ENCODE peak calls at places on chromosomes 6 and 20, in nine cellular contexts. C, L, H, N, I, A, F, M and E are unnamed samples.

GRCh38 chr6:105319331-105319730 is 83.6 kb downstream of the PREP start:
- DNase-seq in C (no peak), L (no peak), H (no peak), N (no peak), I (peak), A (no peak), F (no peak), M (no peak), E (no peak)

GRCh38 chr6:38784506-38785235 is 69.6 kb downstream of the DNAH8 start:
- DNase-seq in C (no peak), L (no peak), H (no peak), N (no peak), I (no peak), A (no peak), F (no peak), M (no peak), E (no peak)

GRCh38 chr20:3995067-3995748 is 20.1 kb downstream of the RNF24 start:
- DNase-seq in C (no peak), L (peak), H (no peak), N (no peak), I (peak), A (no peak), F (no peak), M (no peak), E (no peak)

GRCh38 chr6:157091832-157092231 is 231.5 kb downstream of the TMEM242 start:
- DNase-seq in C (no peak), L (no peak), H (no peak), N (no peak), I (no peak), A (no peak), F (no peak), M (no peak), E (no peak)

GRCh38 chr6:69894578-69895347 is 28.4 kb downstream of the COL19A1 start:
- DNase-seq in C (peak), L (peak), H (no peak), N (peak), I (peak), A (no peak), F (peak), M (no peak), E (peak)

GRCh38 chr6:29847871-29848630 is 20.4 kb downstream of the HLA-G start:
- DNase-seq in C (peak), L (peak), H (peak), N (peak), I (peak), A (peak), F (peak), M (peak), E (peak)

GRCh38 chr6:36827261-36828079 is 11.8 kb downstream of the CPNE5 start:
- DNase-seq in C (no peak), L (peak), H (no peak), N (peak), I (peak), A (no peak), F (no peak), M (no peak), E (peak)

GRCh38 chr6:76697585-76697984 is 625.1 kb upstream of the IMPG1 start:
- DNase-seq in C (no peak), L (peak), H (no peak), N (no peak), I (peak), A (no peak), F (no peak), M (no peak), E (no peak)

GRCh38 chr6:54621285-54621684 is 225.3 kb upstream of the FAM83B start:
- DNase-seq in C (no peak), L (peak), H (peak), N (no peak), I (peak), A (no peak), F (no peak), M (no peak), E (no peak)

GRCh38 chr6:91704531-91704930 is 1117.7 kb upstream of the MAP3K7 start:
- DNase-seq in C (no peak), L (peak), H (no peak), N (no peak), I (peak), A (no peak), F (no peak), M (no peak), E (no peak)

GRCh38 chr6:106076139-106076538 is 10.0 kb upstream of the PRDM1 start:
- DNase-seq in C (no peak), L (no peak), H (no peak), N (no peak), I (no peak), A (no peak), F (no peak), M (no peak), E (no peak)

GRCh38 chr6:37047421-37047931 is 42.0 kb downstream of the FGD2 start:
- DNase-seq in C (no peak), L (no peak), H (no peak), N (no peak), I (no peak), A (no peak), F (no peak), M (no peak), E (no peak)

GRCh38 chr20:3797592-3798404 is 1.7 kb downstream of the CDC25B start:
- DNase-seq in C (no peak), L (no peak), H (no peak), N (no peak), I (peak), A (no peak), F (no peak), M (no peak), E (no peak)

GRCh38 chr6:6492675-6493074 is 95.8 kb upstream of the LY86 start:
- DNase-seq in C (no peak), L (no peak), H (no peak), N (no peak), I (no peak), A (peak), F (no peak), M (no peak), E (no peak)

GRCh38 chr6:14270925-14271791 is 153.6 kb downstream of the CD83 start:
- DNase-seq in C (no peak), L (peak), H (no peak), N (peak), I (peak), A (no peak), F (no peak), M (peak), E (peak)

GRCh38 chr20:62901891-62902290 is 24.4 kb downstream of the DIDO1 start:
- DNase-seq in C (no peak), L (no peak), H (no peak), N (no peak), I (no peak), A (no peak), F (no peak), M (no peak), E (no peak)

GRCh38 chr6:151060096-151060741 is 179.5 kb upstream of the AKAP12 start:
- DNase-seq in C (no peak), L (peak), H (no peak), N (peak), I (peak), A (no peak), F (no peak), M (no peak), E (peak)

GRCh38 chr6:33320315-33321181 is 3.0 kb upstream of the ZBTB22 start:
- DNase-seq in C (no peak), L (peak), H (no peak), N (peak), I (peak), A (peak), F (no peak), M (peak), E (no peak)

GRCh38 chr6:15522427-15522826 is 140.4 kb downstream of the DTNBP1 start:
- DNase-seq in C (no peak), L (no peak), H (no peak), N (no peak), I (no peak), A (no peak), F (no peak), M (no peak), E (no peak)

GRCh38 chr20:40525356-40525755 is 163.7 kb downstream of the MAFB start:
- DNase-seq in C (no peak), L (peak), H (no peak), N (peak), I (no peak), A (no peak), F (no peak), M (no peak), E (no peak)

GRCh38 chr6:6689413-6690143 is 101.1 kb downstream of the LY86 start:
- DNase-seq in C (no peak), L (peak), H (no peak), N (no peak), I (peak), A (no peak), F (no peak), M (no peak), E (no peak)

GRCh38 chr6:5308066-5308465 is 46.8 kb downstream of the FARS2 start:
- DNase-seq in C (no peak), L (no peak), H (no peak), N (no peak), I (peak), A (no peak), F (no peak), M (no peak), E (no peak)

GRCh38 chr6:56863366-56863765 is 91.5 kb upstream of the BEND6 start:
- DNase-seq in C (no peak), L (peak), H (no peak), N (no peak), I (peak), A (no peak), F (no peak), M (no peak), E (no peak)

GRCh38 chr6:72669324-72669723 is 47.5 kb downstream of the KCNQ5 start:
- DNase-seq in C (no peak), L (no peak), H (no peak), N (no peak), I (no peak), A (no peak), F (no peak), M (no peak), E (no peak)

GRCh38 chr6:134240664-134241431 is 77.1 kb downstream of the SGK1 start:
- DNase-seq in C (no peak), L (no peak), H (no peak), N (no peak), I (peak), A (peak), F (no peak), M (peak), E (no peak)

GRCh38 chr20:12723811-12724210 is 285.0 kb upstream of the SPTLC3 start:
- DNase-seq in C (no peak), L (no peak), H (no peak), N (no peak), I (no peak), A (no peak), F (no peak), M (no peak), E (no peak)

GRCh38 chr6:150770631-150771030 is 94.9 kb upstream of the MTHFD1L start:
- DNase-seq in C (no peak), L (peak), H (no peak), N (no peak), I (no peak), A (no peak), F (no peak), M (no peak), E (no peak)

GRCh38 chr6:169831450-169832246 is 80.2 kb downstream of the ERMARD start:
- DNase-seq in C (no peak), L (peak), H (peak), N (peak), I (peak), A (peak), F (peak), M (peak), E (peak)

GRCh38 chr6:125749864-125750691 is 646 bp downstream of the HEY2 start:
- DNase-seq in C (no peak), L (no peak), H (peak), N (no peak), I (no peak), A (peak), F (no peak), M (no peak), E (no peak)

GRCh38 chr20:61830956-61831355 is 234.7 kb downstream of the TAF4 start:
- DNase-seq in C (no peak), L (no peak), H (no peak), N (no peak), I (no peak), A (no peak), F (no peak), M (no peak), E (no peak)

GRCh38 chr6:43838276-43839036 is 68.4 kb downstream of the VEGFA start:
- DNase-seq in C (no peak), L (peak), H (peak), N (no peak), I (peak), A (peak), F (peak), M (peak), E (peak)

GRCh38 chr6:148497717-148498116 is 155.1 kb downstream of the SASH1 start:
- DNase-seq in C (no peak), L (no peak), H (no peak), N (no peak), I (no peak), A (no peak), F (no peak), M (no peak), E (no peak)

GRCh38 chr20:34876161-34877001 is at the start of gene ACSS2:
- DNase-seq in C (peak), L (peak), H (peak), N (peak), I (peak), A (peak), F (peak), M (peak), E (peak)

GRCh38 chr20:63588641-63589041 is 14.6 kb upstream of the HELZ2 start:
- DNase-seq in C (no peak), L (no peak), H (no peak), N (no peak), I (no peak), A (no peak), F (no peak), M (no peak), E (no peak)

GRCh38 chr6:9948600-9949138 is 466.2 kb downstream of the TFAP2A start:
- DNase-seq in C (no peak), L (no peak), H (no peak), N (no peak), I (no peak), A (no peak), F (no peak), M (no peak), E (no peak)

GRCh38 chr6:116364361-116364760 is 6.4 kb upstream of the DSE start:
- DNase-seq in C (no peak), L (peak), H (no peak), N (no peak), I (no peak), A (no peak), F (no peak), M (no peak), E (no peak)

GRCh38 chr6:129967427-129967826 is 51.0 kb upstream of the L3MBTL3 start:
- DNase-seq in C (no peak), L (no peak), H (no peak), N (no peak), I (no peak), A (no peak), F (no peak), M (no peak), E (no peak)

GRCh38 chr6:35026434-35027222 is 114.5 kb downstream of the TCP11 start:
- DNase-seq in C (no peak), L (peak), H (no peak), N (no peak), I (peak), A (no peak), F (no peak), M (no peak), E (no peak)

GRCh38 chr6:149769676-149770075 is 20.1 kb downstream of the PCMT1 start:
- DNase-seq in C (no peak), L (no peak), H (no peak), N (no peak), I (no peak), A (no peak), F (no peak), M (no peak), E (no peak)
- H3K4me3 ChIP-seq in C (no peak), L (no peak), H (no peak), N (no peak), I (no peak), A (no peak), F (no peak), M (no peak), E (no peak)

GRCh38 chr6:75608304-75608703 is 6.6 kb downstream of the SENP6 start:
- DNase-seq in C (no peak), L (no peak), H (no peak), N (no peak), I (no peak), A (no peak), F (no peak), M (no peak), E (no peak)
- TF ChIP-seq CTCF in C (no peak), L (no peak), H (no peak), N (no peak), I (no peak), A (no peak), F (no peak), M (no peak), E (no peak)

GRCh38 chr6:45502446-45502845 is 124.7 kb upstream of the SUPT3H start:
- DNase-seq in C (no peak), L (no peak), H (no peak), N (no peak), I (peak), A (no peak), F (no peak), M (no peak), E (no peak)

GRCh38 chr6:45509426-45509825 is 131.7 kb upstream of the SUPT3H start:
- DNase-seq in C (no peak), L (no peak), H (no peak), N (no peak), I (no peak), A (no peak), F (no peak), M (no peak), E (no peak)

GRCh38 chr6:45507156-45507555 is 129.4 kb upstream of the SUPT3H start:
- DNase-seq in C (no peak), L (no peak), H (no peak), N (no peak), I (peak), A (no peak), F (no peak), M (no peak), E (no peak)

GRCh38 chr6:45504947-45505346 is 127.2 kb upstream of the SUPT3H start:
- DNase-seq in C (no peak), L (peak), H (peak), N (peak), I (peak), A (no peak), F (no peak), M (peak), E (peak)

GRCh38 chr6:45505470-45505869 is 127.7 kb upstream of the SUPT3H start:
- DNase-seq in C (no peak), L (no peak), H (no peak), N (no peak), I (no peak), A (no peak), F (no peak), M (no peak), E (no peak)
- H3K4me3 ChIP-seq in C (no peak), L (no peak), H (no peak), N (no peak), I (no peak), A (no peak), F (no peak), M (no peak), E (no peak)

GRCh38 chr20:25364879-25365699 is 25.5 kb downstream of the ABHD12 start:
- DNase-seq in C (no peak), L (no peak), H (no peak), N (no peak), I (no peak), A (no peak), F (no peak), M (no peak), E (no peak)
- TF ChIP-seq CTCF in C (no peak), L (no peak), H (no peak), N (no peak), I (no peak), A (no peak), F (no peak), M (no peak), E (no peak)

GRCh38 chr6:31352497-31353368 is 4.2 kb downstream of the HLA-B start:
- DNase-seq in C (no peak), L (no peak), H (no peak), N (no peak), I (no peak), A (no peak), F (no peak), M (no peak), E (no peak)
- H3K4me3 ChIP-seq in C (no peak), L (no peak), H (no peak), N (no peak), I (no peak), A (no peak), F (no peak), M (no peak), E (no peak)

DNA sequence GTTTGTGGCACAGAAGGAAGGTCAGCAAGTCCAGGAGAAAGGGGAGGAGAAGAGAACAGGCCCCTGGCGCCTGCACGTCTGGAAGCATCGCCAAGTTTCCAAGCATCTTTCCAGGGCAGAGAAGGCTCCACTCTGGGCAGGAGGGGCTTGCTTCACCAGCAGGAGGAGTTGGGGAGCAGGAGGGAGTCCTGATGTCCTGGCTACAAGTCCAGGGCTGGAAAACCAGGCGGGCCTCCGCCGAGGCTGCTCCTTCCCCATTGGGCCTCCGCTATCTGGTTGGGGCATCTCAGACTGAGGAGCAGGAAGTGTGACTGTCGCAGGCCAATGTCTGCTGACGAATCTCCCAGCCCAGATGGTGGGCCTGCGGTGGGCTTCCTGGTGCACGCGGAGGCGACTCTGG is 421.9 kb downstream of the PREX1 start:
- DNase-seq in C (no peak), L (no peak), H (no peak), N (no peak), I (no peak), A (no peak), F (peak), M (no peak), E (no peak)
- TF ChIP-seq CTCF in C (no peak), L (no peak), H (no peak), N (no peak), I (no peak), A (no peak), F (peak), M (no peak), E (no peak)

DNA sequence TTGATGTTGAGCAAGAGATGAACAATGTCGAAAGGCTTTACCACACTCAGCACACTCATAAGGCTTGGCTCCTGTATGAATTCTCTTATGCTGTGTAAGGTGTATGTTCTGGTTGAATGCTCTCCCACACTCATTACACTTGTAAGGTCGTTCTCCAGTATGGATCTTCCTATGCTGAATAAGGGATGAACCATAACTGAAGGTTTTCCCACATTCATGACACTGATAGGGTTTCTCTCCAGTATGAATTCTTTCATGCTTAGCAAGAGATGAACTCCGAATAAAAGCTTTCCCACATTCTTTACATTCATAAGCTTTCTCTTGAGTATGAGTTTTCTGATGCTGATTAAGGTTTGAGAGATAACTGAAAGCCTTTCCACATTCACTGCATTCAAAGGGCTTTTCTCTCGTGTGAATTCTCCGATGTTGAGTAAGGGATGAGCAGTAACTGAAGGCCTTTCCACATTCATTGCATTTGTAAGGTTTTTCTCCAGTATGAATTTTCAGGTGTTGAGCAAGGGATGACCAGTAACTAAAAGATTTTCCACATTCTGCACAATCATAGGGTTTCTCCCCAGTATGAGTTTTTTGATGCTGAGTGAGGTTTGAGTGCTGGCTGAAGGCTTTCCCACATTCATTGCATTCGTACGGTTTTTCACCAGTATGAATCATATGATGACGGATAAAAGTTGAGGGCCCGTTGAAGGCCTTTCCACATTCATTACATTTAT is 21.1 kb downstream of the ZNF184 start:
- DNase-seq in C (no peak), L (no peak), H (no peak), N (no peak), I (no peak), A (no peak), F (no peak), M (no peak), E (no peak)
- H3K4me3 ChIP-seq in C (no peak), L (no peak), H (no peak), N (no peak), I (no peak), A (no peak), F (no peak), M (no peak), E (no peak)